ENCODE peak calls at places on chromosomes 7 and 10, in nine cellular contexts. I is activated naive CD8-positive, alpha-beta T cell treated with anti-CD3 and anti-CD28 coated beads, Interleukin-2, amount 50 U/mL, for 24 hours; J is GM13977; N is SW480; M is activated CD4-positive, alpha-beta T cell treated with anti-CD3 and anti-CD28 coated beads for 4 hours; V is transverse colon; A is GM04504; S is effector CD4-positive, alpha-beta T cell; Q is brain microvascular endothelial cell. G is an unnamed sample.

GRCh38 chr7:54632696-54633095 is 90.5 kb downstream of the VSTM2A start:
- DNase-seq in I (no peak), J (no peak), N (no peak), M (no peak), V (no peak), A (no peak), S (no peak), Q (no peak), G (no peak)

GRCh38 chr7:116354546-116355422 is 144.4 kb downstream of the TES start:
- DNase-seq in I (no peak), J (no peak), N (peak; percentile 79), M (no peak), V (peak; percentile 28), A (peak; percentile 98), S (no peak), Q (peak; percentile 99), G (peak; percentile 95)

GRCh38 chr7:154241988-154242387 is 189.8 kb downstream of the DPP6 start:
- DNase-seq in I (no peak), J (no peak), N (no peak), M (no peak), V (no peak), A (no peak), S (no peak), Q (no peak), G (no peak)

GRCh38 chr7:132210821-132211220 is 365.4 kb downstream of the PLXNA4 start:
- DNase-seq in I (no peak), J (no peak), N (no peak), M (no peak), V (no peak), A (no peak), S (no peak), Q (no peak), G (no peak)

GRCh38 chr7:44561962-44562621 is 11.6 kb downstream of the DDX56 start:
- DNase-seq in I (no peak), J (no peak), N (peak; percentile 80), M (no peak), V (peak; percentile 73), A (no peak), S (no peak), Q (peak; percentile 47), G (peak; percentile 77)

GRCh38 chr10:17435187-17435586 is 19.2 kb downstream of the ST8SIA6 start:
- DNase-seq in I (no peak), J (no peak), N (no peak), M (no peak), V (no peak), A (no peak), S (no peak), Q (no peak), G (no peak)

GRCh38 chr7:36651404-36651803 is 72.9 kb downstream of the AOAH start:
- DNase-seq in I (no peak), J (no peak), N (no peak), M (no peak), V (no peak), A (no peak), S (no peak), Q (peak; percentile 31), G (no peak)

GRCh38 chr10:67785098-67785497 is 52.9 kb downstream of the DNAJC12 start:
- DNase-seq in I (no peak), J (no peak), N (no peak), M (no peak), V (no peak), A (no peak), S (no peak), Q (no peak), G (no peak)

GRCh38 chr10:43110318-43111071 is 27.8 kb upstream of the CSGALNACT2 start:
- DNase-seq in I (no peak), J (no peak), N (no peak), M (no peak), V (peak; percentile 36), A (peak; percentile 59), S (no peak), Q (peak; percentile 3), G (no peak)